ENCODE peak calls at places on chromosomes 13 and 19, in six cellular contexts. One of them, this sample, is unnamed.

GRCh38 chr19:6761053-6761676 is 6.1 kb downstream of the SH2D3A start:
- DNase-seq in Peyer's patch: no peak
- DNase-seq in omental fat pad: no peak
- DNase-seq in mesothelial cell of epicardium: no peak
- DNase-seq in B cell: peak
- DNase-seq in uterus: no peak
- DNase-seq in this sample: no peak

GRCh38 chr19:43555185-43555770 is 20.0 kb downstream of the XRCC1 start:
- DNase-seq in mesothelial cell of epicardium: no peak
- DNase-seq in omental fat pad: no peak
- DNase-seq in uterus: peak
- DNase-seq in B cell: peak
- DNase-seq in Peyer's patch: peak
- DNase-seq in this sample: peak

GRCh38 chr13:31835932-31836331 is 96.6 kb downstream of the RXFP2 start:
- DNase-seq in mesothelial cell of epicardium: no peak
- DNase-seq in uterus: no peak
- DNase-seq in Peyer's patch: no peak
- DNase-seq in B cell: no peak
- DNase-seq in omental fat pad: no peak
- DNase-seq in this sample: peak

GRCh38 chr19:48568345-48568886 is 16.4 kb downstream of the SULT2B1 start:
- DNase-seq in uterus: peak
- DNase-seq in B cell: no peak
- DNase-seq in Peyer's patch: peak
- DNase-seq in mesothelial cell of epicardium: no peak
- DNase-seq in omental fat pad: peak
- DNase-seq in this sample: peak

GRCh38 chr19:31586282-31586681 is 237.0 kb upstream of the TSHZ3 start:
- DNase-seq in B cell: no peak
- DNase-seq in Peyer's patch: no peak
- DNase-seq in mesothelial cell of epicardium: no peak
- DNase-seq in omental fat pad: no peak
- DNase-seq in uterus: no peak
- DNase-seq in this sample: no peak

GRCh38 chr19:1451916-1452801 is 2.2 kb downstream of the APC2 start:
- DNase-seq in omental fat pad: no peak
- DNase-seq in Peyer's patch: no peak
- DNase-seq in B cell: no peak
- DNase-seq in uterus: no peak
- DNase-seq in mesothelial cell of epicardium: no peak
- DNase-seq in this sample: no peak

GRCh38 chr13:110841846-110842245 is 73.0 kb downstream of the ANKRD10 start:
- DNase-seq in B cell: no peak
- DNase-seq in Peyer's patch: no peak
- DNase-seq in mesothelial cell of epicardium: no peak
- DNase-seq in uterus: no peak
- DNase-seq in omental fat pad: no peak
- DNase-seq in this sample: peak

GRCh38 chr13:77533875-77534788 is 1.4 kb upstream of the SCEL start:
- DNase-seq in uterus: no peak
- DNase-seq in B cell: no peak
- DNase-seq in omental fat pad: no peak
- DNase-seq in mesothelial cell of epicardium: no peak
- DNase-seq in Peyer's patch: no peak
- DNase-seq in this sample: no peak

GRCh38 chr13:75788494-75788991 is 152.4 kb downstream of the LMO7 start:
- DNase-seq in B cell: no peak
- DNase-seq in mesothelial cell of epicardium: no peak
- DNase-seq in Peyer's patch: peak
- DNase-seq in uterus: no peak
- DNase-seq in omental fat pad: no peak
- DNase-seq in this sample: peak

GRCh38 chr13:50393641-50394040 is 378.4 kb downstream of the KCNRG start:
- DNase-seq in uterus: no peak
- DNase-seq in mesothelial cell of epicardium: no peak
- DNase-seq in B cell: no peak
- DNase-seq in Peyer's patch: no peak
- DNase-seq in omental fat pad: no peak
- DNase-seq in this sample: peak

GRCh38 chr13:34833562-34834182 is 108.4 kb upstream of the NBEA start:
- DNase-seq in omental fat pad: no peak
- DNase-seq in uterus: no peak
- DNase-seq in Peyer's patch: no peak
- DNase-seq in B cell: no peak
- DNase-seq in mesothelial cell of epicardium: no peak
- DNase-seq in this sample: peak

GRCh38 chr19:35000647-35001501 is 751 bp downstream of the GRAMD1A start:
- DNase-seq in uterus: no peak
- DNase-seq in Peyer's patch: peak
- DNase-seq in B cell: peak
- DNase-seq in mesothelial cell of epicardium: no peak
- DNase-seq in omental fat pad: no peak
- DNase-seq in this sample: peak

GRCh38 chr13:42393573-42394360 is 121.8 kb downstream of the AKAP11 start:
- DNase-seq in uterus: no peak
- DNase-seq in omental fat pad: no peak
- DNase-seq in B cell: no peak
- DNase-seq in Peyer's patch: no peak
- DNase-seq in mesothelial cell of epicardium: no peak
- DNase-seq in this sample: no peak

GRCh38 chr19:37362733-37363132 is 8.2 kb upstream of the ZNF527 start:
- DNase-seq in omental fat pad: no peak
- DNase-seq in Peyer's patch: no peak
- DNase-seq in mesothelial cell of epicardium: no peak
- DNase-seq in uterus: no peak
- DNase-seq in B cell: no peak
- DNase-seq in this sample: no peak

GRCh38 chr13:102021777-102022176 is 380.1 kb downstream of the FGF14 start:
- DNase-seq in uterus: no peak
- DNase-seq in Peyer's patch: no peak
- DNase-seq in mesothelial cell of epicardium: no peak
- DNase-seq in B cell: no peak
- DNase-seq in omental fat pad: no peak
- DNase-seq in this sample: no peak

GRCh38 chr19:27753622-27754021 is 1459.3 kb downstream of the UQCRFS1 start:
- DNase-seq in Peyer's patch: no peak
- DNase-seq in mesothelial cell of epicardium: no peak
- DNase-seq in B cell: no peak
- DNase-seq in omental fat pad: no peak
- DNase-seq in uterus: no peak
- DNase-seq in this sample: no peak

GRCh38 chr13:98677398-98677797 is 75.1 kb downstream of the SLC15A1 start:
- DNase-seq in Peyer's patch: no peak
- DNase-seq in B cell: no peak
- DNase-seq in uterus: no peak
- DNase-seq in omental fat pad: no peak
- DNase-seq in mesothelial cell of epicardium: no peak
- DNase-seq in this sample: peak

GRCh38 chr13:98676239-98676638 is 76.2 kb downstream of the SLC15A1 start:
- DNase-seq in mesothelial cell of epicardium: no peak
- DNase-seq in omental fat pad: no peak
- DNase-seq in Peyer's patch: no peak
- DNase-seq in uterus: no peak
- DNase-seq in B cell: no peak
- DNase-seq in this sample: no peak

GRCh38 chr13:98678741-98679140 is 73.7 kb downstream of the SLC15A1 start:
- DNase-seq in B cell: no peak
- DNase-seq in omental fat pad: no peak
- DNase-seq in mesothelial cell of epicardium: no peak
- DNase-seq in Peyer's patch: no peak
- DNase-seq in uterus: no peak
- DNase-seq in this sample: no peak

GRCh38 chr13:98675837-98676236 is 76.6 kb downstream of the SLC15A1 start:
- DNase-seq in mesothelial cell of epicardium: no peak
- DNase-seq in uterus: no peak
- DNase-seq in B cell: no peak
- DNase-seq in omental fat pad: no peak
- DNase-seq in Peyer's patch: no peak
- DNase-seq in this sample: no peak

GRCh38 chr13:98681017-98681416 is 71.5 kb downstream of the SLC15A1 start:
- DNase-seq in mesothelial cell of epicardium: no peak
- DNase-seq in uterus: no peak
- DNase-seq in B cell: no peak
- DNase-seq in omental fat pad: no peak
- DNase-seq in Peyer's patch: no peak
- DNase-seq in this sample: no peak
- TF ChIP-seq CTCF in mesothelial cell of epicardium: no peak
- TF ChIP-seq CTCF in uterus: no peak
- TF ChIP-seq CTCF in B cell: no peak
- TF ChIP-seq CTCF in omental fat pad: no peak
- TF ChIP-seq CTCF in Peyer's patch: no peak
- TF ChIP-seq CTCF in this sample: no peak

DNA sequence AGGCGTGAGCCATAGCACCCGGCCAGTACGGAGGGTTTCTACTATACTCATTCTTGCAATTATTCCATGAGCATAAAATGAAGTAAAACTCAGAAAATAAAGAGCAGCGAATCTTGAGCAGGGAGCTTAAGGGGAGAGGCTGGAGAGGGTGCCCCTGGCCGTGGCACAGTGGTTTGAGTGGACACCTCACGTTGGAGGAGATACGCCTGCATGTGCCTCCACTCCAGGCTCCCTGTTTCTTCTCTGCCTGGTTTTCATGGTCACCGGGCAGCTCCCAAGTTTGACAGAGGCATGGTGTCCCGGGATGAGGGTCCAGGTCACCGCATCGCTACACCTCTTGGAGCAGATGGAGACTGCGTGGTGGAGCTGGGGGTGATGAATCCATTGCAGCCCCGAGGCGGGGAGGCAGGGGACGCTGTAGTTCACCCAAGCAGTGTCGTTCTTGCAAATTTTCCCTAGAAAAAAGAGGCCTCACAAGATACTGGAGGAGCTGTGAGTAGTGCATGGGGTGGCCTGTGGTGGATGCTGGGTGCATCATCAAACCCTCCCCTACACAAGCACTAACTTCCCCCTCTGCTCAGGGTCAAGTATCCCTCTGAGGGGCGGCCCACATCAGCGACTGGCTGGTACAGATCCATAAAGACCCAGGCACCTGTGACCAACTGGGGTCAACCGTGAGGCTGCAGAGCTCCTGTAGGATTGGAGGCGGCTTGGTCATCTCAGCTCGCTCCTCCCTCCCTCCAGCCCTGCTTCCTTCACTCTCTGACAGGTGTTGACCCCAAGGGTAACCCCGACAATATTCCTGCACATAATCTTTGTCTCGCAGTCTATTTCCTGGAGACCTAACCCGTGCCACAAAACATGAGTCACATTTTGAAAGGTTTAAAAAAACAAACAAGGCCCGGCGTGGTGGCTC is 3.6 kb upstream of the MIER2 start:
- DNase-seq in omental fat pad: no peak
- DNase-seq in B cell: no peak
- DNase-seq in uterus: no peak
- DNase-seq in Peyer's patch: no peak
- DNase-seq in mesothelial cell of epicardium: no peak
- DNase-seq in this sample: no peak
- TF ChIP-seq CTCF in omental fat pad: no peak
- TF ChIP-seq CTCF in B cell: no peak
- TF ChIP-seq CTCF in uterus: no peak
- TF ChIP-seq CTCF in Peyer's patch: no peak
- TF ChIP-seq CTCF in mesothelial cell of epicardium: no peak
- TF ChIP-seq CTCF in this sample: no peak

GRCh38 chr19:17515408-17516149 is 4.1 kb downstream of the PGLS start:
- DNase-seq in omental fat pad: no peak
- DNase-seq in Peyer's patch: no peak
- DNase-seq in mesothelial cell of epicardium: no peak
- DNase-seq in B cell: no peak
- DNase-seq in uterus: no peak
- DNase-seq in this sample: no peak

GRCh38 chr19:17512574-17512939 is 1.1 kb downstream of the PGLS start:
- DNase-seq in Peyer's patch: no peak
- DNase-seq in uterus: no peak
- DNase-seq in omental fat pad: no peak
- DNase-seq in B cell: no peak
- DNase-seq in mesothelial cell of epicardium: no peak
- DNase-seq in this sample: no peak

GRCh38 chr19:17510220-17510993 is 1.0 kb upstream of the PGLS start:
- DNase-seq in Peyer's patch: no peak
- DNase-seq in uterus: no peak
- DNase-seq in B cell: no peak
- DNase-seq in mesothelial cell of epicardium: no peak
- DNase-seq in omental fat pad: no peak
- DNase-seq in this sample: peak

GRCh38 chr19:17513801-17514200 is 2.4 kb downstream of the PGLS start:
- DNase-seq in Peyer's patch: no peak
- DNase-seq in omental fat pad: no peak
- DNase-seq in uterus: no peak
- DNase-seq in B cell: no peak
- DNase-seq in mesothelial cell of epicardium: no peak
- DNase-seq in this sample: no peak

DNA sequence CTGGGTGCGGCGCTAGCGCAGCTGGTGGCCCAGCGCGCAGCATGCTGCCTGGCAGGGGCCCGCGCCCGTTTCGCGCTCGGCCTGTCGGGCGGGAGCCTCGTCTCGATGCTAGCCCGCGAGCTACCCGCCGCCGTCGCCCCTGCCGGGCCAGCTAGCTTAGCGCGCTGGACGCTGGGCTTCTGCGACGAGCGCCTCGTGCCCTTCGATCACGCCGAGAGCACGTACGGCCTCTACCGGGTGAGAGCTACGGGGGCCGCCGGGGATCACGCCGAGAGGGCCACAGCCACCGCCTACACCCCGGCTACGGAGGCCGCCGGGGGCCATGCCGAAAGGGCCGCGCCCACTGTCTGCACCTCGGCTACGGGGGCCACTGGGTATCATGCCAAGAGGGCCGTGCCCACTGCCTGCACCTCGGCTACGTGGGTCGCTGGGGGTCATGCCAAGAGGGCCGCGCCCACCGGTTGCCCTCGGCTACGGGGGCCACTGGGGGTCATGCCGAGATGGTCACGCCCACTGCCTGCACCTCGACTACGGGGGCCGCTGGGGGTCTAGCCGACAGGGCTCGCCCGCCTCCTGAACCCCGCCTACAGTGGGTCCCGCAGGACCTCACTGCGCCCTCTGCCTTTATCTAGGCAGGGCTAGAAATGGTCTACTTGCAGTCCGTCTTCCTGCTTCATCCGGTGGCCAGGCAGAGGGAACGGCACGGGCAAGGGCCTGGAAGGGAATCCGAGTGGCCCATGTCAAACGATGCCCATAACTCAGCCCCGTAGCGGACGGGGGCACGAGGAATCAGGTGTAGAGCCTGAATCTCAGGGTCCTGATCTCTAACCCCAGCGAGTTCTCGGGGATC is 500 bp downstream of the PGLS start:
- DNase-seq in mesothelial cell of epicardium: no peak
- DNase-seq in B cell: peak
- DNase-seq in uterus: peak
- DNase-seq in omental fat pad: peak
- DNase-seq in Peyer's patch: peak
- DNase-seq in this sample: peak
- TF ChIP-seq CTCF in mesothelial cell of epicardium: no peak
- TF ChIP-seq CTCF in B cell: peak
- TF ChIP-seq CTCF in uterus: peak
- TF ChIP-seq CTCF in omental fat pad: no peak
- TF ChIP-seq CTCF in Peyer's patch: peak
- TF ChIP-seq CTCF in this sample: peak

DNA sequence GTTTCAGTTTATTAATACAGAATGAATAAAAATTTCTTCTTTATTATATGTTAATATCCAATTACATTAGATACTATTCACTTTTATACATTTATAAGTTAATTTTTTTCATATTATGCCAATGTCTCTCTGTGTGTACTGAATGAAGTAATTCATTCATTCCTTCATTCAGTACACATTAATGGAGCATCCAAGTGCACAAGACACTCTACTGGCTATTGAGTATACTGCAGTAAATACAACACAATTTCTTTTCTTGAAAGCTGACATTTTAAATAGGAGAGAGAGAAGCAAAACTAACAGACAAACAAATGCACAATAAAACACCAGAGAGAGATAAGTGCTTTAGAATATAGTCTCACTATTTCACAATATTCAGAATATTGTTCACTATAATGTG is 1038.3 kb upstream of the SPRY2 start:
- DNase-seq in Peyer's patch: no peak
- DNase-seq in B cell: no peak
- DNase-seq in omental fat pad: no peak
- DNase-seq in mesothelial cell of epicardium: no peak
- DNase-seq in uterus: no peak
- DNase-seq in this sample: no peak
- TF ChIP-seq CTCF in Peyer's patch: no peak
- TF ChIP-seq CTCF in B cell: no peak
- TF ChIP-seq CTCF in omental fat pad: no peak
- TF ChIP-seq CTCF in mesothelial cell of epicardium: no peak
- TF ChIP-seq CTCF in uterus: no peak
- TF ChIP-seq CTCF in this sample: no peak